ENCODE peak calls at places on chromosomes 7 and 10, in four cellular contexts. One of them, this sample, is unnamed.

GRCh38 chr10:106615081-106615480 is 549.4 kb downstream of the SORCS1 start:
- DNase-seq in ovary: no peak
- DNase-seq in uterus: no peak
- DNase-seq in HCT116: no peak
- DNase-seq in this sample: no peak

GRCh38 chr10:101749033-101749432 is 26.9 kb downstream of the FGF8 start:
- DNase-seq in ovary: no peak
- DNase-seq in uterus: no peak
- DNase-seq in HCT116: peak; percentile 10
- DNase-seq in this sample: no peak

GRCh38 chr10:77149001-77149400 is 488.6 kb downstream of the KCNMA1 start:
- DNase-seq in ovary: no peak
- DNase-seq in uterus: no peak
- DNase-seq in HCT116: no peak
- DNase-seq in this sample: no peak

GRCh38 chr10:72353028-72353962 is 1.4 kb downstream of the DNAJB12 start:
- DNase-seq in ovary: no peak
- DNase-seq in uterus: no peak
- DNase-seq in HCT116: no peak
- DNase-seq in this sample: no peak

GRCh38 chr10:34254596-34254995 is 560.5 kb downstream of the PARD3 start:
- DNase-seq in ovary: no peak
- DNase-seq in uterus: no peak
- DNase-seq in HCT116: peak; percentile 29
- DNase-seq in this sample: no peak

GRCh38 chr10:18043148-18043547 is 91.4 kb downstream of the SLC39A12 start:
- DNase-seq in ovary: no peak
- DNase-seq in uterus: no peak
- DNase-seq in HCT116: no peak
- DNase-seq in this sample: no peak

GRCh38 chr7:28619256-28619655 is 206.9 kb downstream of the CREB5 start:
- DNase-seq in ovary: no peak
- DNase-seq in uterus: no peak
- DNase-seq in HCT116: no peak
- DNase-seq in this sample: no peak

GRCh38 chr7:127486654-127487053 is 94.1 kb upstream of the ZNF800 start:
- DNase-seq in ovary: no peak
- DNase-seq in uterus: no peak
- DNase-seq in HCT116: no peak
- DNase-seq in this sample: no peak

GRCh38 chr7:51012569-51013217 is 230.0 kb upstream of the GRB10 start:
- DNase-seq in ovary: no peak
- DNase-seq in uterus: no peak
- DNase-seq in HCT116: no peak
- DNase-seq in this sample: no peak

GRCh38 chr7:47610506-47611044 is 28.7 kb upstream of the TNS3 start:
- DNase-seq in ovary: no peak
- DNase-seq in uterus: no peak
- DNase-seq in HCT116: no peak
- DNase-seq in this sample: peak; percentile 52

GRCh38 chr10:97531401-97531985 is 32.8 kb downstream of the UBTD1 start:
- DNase-seq in ovary: no peak
- DNase-seq in uterus: no peak
- DNase-seq in HCT116: no peak
- DNase-seq in this sample: no peak

GRCh38 chr10:96491303-96491702 is 22.4 kb downstream of the TLL2 start:
- DNase-seq in ovary: no peak
- DNase-seq in uterus: no peak
- DNase-seq in HCT116: no peak
- DNase-seq in this sample: no peak

GRCh38 chr10:1608408-1609037 is 128.8 kb downstream of the ADARB2 start:
- DNase-seq in ovary: no peak
- DNase-seq in uterus: no peak
- DNase-seq in HCT116: no peak
- DNase-seq in this sample: no peak

GRCh38 chr10:62540389-62540788 is 166.2 kb downstream of the ZNF365 start:
- DNase-seq in ovary: no peak
- DNase-seq in uterus: no peak
- DNase-seq in HCT116: no peak
- DNase-seq in this sample: no peak

GRCh38 chr7:91789558-91789957 is 90.9 kb downstream of the MTERF1 start:
- DNase-seq in ovary: no peak
- DNase-seq in uterus: no peak
- DNase-seq in HCT116: no peak
- DNase-seq in this sample: no peak

GRCh38 chr10:122814493-122814892 is 31.2 kb downstream of the CUZD1 start:
- DNase-seq in ovary: no peak
- DNase-seq in uterus: no peak
- DNase-seq in HCT116: no peak
- DNase-seq in this sample: no peak

GRCh38 chr7:94980418-94981142 is 73.2 kb downstream of the PPP1R9A start:
- DNase-seq in ovary: no peak
- DNase-seq in uterus: no peak
- DNase-seq in HCT116: no peak
- DNase-seq in this sample: no peak

GRCh38 chr10:97719602-97720001 is 6.1 kb downstream of the MARVELD1 start:
- DNase-seq in ovary: no peak
- DNase-seq in uterus: no peak
- DNase-seq in HCT116: no peak
- DNase-seq in this sample: no peak

GRCh38 chr7:136693166-136694119 is 175.0 kb upstream of the CHRM2 start:
- DNase-seq in ovary: no peak
- DNase-seq in uterus: no peak
- DNase-seq in HCT116: no peak
- DNase-seq in this sample: no peak

GRCh38 chr7:28986028-28986427 is 27.9 kb upstream of the TRIL start:
- DNase-seq in ovary: no peak
- DNase-seq in uterus: no peak
- DNase-seq in HCT116: no peak
- DNase-seq in this sample: no peak

GRCh38 chr7:121366852-121367431 is 29.2 kb downstream of the FAM3C start:
- DNase-seq in ovary: no peak
- DNase-seq in uterus: peak; percentile 24
- DNase-seq in HCT116: no peak
- DNase-seq in this sample: no peak

GRCh38 chr10:109966961-109967738 is 40.6 kb upstream of the ADD3 start:
- DNase-seq in ovary: no peak
- DNase-seq in uterus: no peak
- DNase-seq in HCT116: no peak
- DNase-seq in this sample: peak; percentile 52

DNA sequence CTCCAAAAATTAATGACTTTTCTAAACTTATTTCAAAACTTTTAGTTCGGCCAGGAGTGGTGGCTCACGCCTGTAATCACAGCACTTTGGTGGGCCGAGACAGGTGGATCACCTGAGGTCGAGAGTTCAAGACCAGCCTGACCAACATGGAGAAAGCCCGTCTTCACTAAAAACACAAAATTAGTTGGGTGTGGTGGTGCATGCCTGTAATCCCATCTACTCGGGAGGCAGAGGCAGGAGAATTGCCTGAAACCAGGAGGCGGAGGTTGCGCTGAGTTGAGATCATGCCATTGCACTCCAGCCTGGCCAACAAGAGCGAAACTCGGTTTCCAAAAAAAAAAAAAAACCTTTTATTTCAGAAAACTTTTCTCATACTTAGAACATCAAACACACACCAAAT is 8.3 kb downstream of the NAMPT start:
- DNase-seq in ovary: no peak
- DNase-seq in uterus: no peak
- DNase-seq in HCT116: no peak
- DNase-seq in this sample: no peak
- TF ChIP-seq POLR2A in ovary: no peak
- TF ChIP-seq POLR2A in uterus: no peak
- TF ChIP-seq POLR2A in HCT116: no peak
- TF ChIP-seq POLR2A in this sample: no peak

DNA sequence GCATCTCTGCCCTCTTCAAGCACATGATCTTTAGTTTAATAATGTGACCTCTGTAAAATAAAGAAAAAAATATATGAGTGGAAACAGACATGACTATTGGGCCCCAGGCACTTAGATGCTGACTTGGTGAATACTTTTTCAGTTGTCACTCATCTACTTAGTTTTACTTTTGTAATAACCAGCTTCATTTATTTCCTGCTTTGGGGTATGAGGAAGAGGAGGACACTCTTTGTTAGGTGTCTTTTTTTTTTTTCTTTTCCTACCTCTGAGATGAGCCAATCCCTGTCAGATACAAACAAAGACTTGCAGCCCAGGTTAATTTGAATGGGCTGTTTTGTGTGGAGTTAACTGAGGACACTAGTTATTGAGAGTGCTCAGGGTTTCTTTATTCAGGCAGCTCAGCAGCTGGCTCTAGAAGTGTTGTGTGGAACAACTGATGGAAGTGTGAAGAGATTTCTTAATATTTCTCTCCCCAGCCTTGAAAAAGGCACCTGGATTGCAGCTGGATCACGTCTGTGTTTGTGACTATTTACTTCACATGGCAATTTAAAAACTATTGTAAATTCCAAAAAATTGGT is 333.6 kb downstream of the LRMDA start:
- DNase-seq in ovary: no peak
- DNase-seq in uterus: no peak
- DNase-seq in HCT116: no peak
- DNase-seq in this sample: no peak
- TF ChIP-seq POLR2A in ovary: no peak
- TF ChIP-seq POLR2A in uterus: no peak
- TF ChIP-seq POLR2A in HCT116: no peak
- TF ChIP-seq POLR2A in this sample: no peak

DNA sequence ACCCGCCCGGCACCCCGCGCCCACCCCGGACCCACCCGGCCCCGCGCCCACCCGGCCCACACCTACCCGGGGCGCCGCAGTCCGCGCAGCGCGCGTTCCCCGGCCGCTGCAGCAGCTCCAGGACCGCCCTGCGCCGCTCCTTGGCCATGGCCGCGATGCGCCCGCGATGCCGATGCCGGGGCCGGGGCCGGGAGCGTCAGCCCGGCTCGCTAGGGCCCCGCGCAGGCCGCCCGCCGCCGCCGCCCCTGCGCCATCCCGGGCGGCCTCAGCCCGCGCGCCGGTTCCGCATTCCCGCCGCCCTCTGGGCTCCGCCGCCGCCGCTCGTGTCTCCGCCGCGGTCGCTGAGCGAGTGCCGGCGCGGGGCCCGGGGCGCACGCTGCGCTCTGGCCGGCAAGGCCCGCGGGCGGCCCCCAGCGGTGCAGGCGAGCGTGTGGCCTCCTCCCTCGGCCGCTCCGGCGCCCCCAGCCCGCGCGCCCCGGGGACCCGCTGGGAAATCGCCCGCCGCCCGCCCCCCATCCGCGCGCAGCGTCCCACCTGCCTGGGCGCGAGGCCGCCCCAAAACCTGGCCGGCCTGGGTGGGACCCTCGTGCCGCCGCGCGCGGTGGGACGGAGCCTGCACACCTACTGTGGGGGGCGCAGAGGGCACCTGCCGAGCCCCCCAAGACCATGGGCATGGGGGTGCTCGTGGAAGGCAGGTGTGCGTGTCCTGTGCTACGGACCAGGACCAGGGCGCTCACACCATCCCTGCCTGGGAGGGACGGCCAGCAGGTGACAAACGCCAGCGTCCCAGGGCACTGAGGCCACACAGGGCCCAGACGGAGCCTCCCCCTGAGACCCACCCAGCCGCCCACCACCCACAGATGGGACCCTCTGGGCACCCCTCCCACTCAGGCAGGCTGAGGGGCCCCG is at the start of gene ADAP1:
- DNase-seq in ovary: no peak
- DNase-seq in uterus: peak; percentile 7
- DNase-seq in HCT116: no peak
- DNase-seq in this sample: peak; percentile 56
- TF ChIP-seq POLR2A in ovary: no peak
- TF ChIP-seq POLR2A in uterus: no peak
- TF ChIP-seq POLR2A in HCT116: no peak
- TF ChIP-seq POLR2A in this sample: no peak

GRCh38 chr7:1503816-1504775 is at the start of gene INTS1:
- DNase-seq in ovary: peak; percentile 87
- DNase-seq in uterus: peak; percentile 88
- DNase-seq in HCT116: peak; percentile 90
- DNase-seq in this sample: peak; percentile 95
- TF ChIP-seq POLR2A in ovary: peak; percentile 45
- TF ChIP-seq POLR2A in uterus: peak; percentile 40
- TF ChIP-seq POLR2A in HCT116: peak; percentile 54
- TF ChIP-seq POLR2A in this sample: peak; percentile 83

DNA sequence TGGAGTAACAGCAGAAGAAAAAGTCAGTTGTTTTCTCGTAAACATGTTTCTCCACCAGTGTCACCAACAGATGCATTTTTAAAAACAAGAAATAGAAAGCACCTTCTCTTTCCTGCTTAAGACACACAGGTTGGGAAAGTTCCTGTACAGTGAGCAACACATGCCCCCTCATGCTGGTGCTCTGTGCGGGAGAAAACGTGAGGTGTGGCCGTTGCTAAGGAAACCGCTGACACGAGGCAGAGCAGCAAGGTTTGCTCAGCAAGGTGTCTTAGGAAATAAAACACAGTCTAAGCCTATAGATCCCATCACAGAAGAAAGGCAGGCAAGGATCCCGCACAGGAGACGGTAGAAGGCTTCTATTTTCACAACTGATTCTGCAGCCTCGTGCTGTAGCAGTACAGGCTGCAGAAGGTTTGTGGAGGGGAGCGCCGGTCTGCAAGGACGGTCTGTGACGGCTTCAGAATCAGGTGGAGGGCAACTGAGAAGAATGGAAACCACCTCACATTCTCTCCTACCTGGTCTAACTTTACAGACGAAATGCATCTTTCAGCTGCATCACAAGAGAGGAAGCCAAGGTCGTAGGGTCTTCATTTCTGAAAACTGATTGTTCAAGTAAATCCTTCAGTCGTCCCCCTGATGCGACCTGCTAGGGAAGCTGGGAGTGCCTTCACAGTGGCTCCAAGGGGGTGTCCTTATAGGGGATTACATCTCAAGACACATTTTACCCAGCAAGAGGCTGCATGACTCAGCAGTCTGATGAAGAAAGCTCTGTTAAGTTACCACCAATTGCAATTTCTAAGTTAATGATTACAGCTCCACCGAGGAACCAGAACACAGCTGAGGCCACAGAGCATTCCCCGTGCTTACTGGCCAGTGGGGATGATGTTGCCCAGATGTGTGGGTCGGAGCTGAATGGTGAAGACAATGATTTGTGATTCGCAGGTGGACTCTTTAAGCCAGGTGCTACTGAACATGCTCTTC is 150.7 kb upstream of the KLF14 start:
- DNase-seq in ovary: no peak
- DNase-seq in uterus: no peak
- DNase-seq in HCT116: no peak
- DNase-seq in this sample: no peak
- TF ChIP-seq POLR2A in ovary: no peak
- TF ChIP-seq POLR2A in uterus: no peak
- TF ChIP-seq POLR2A in HCT116: no peak
- TF ChIP-seq POLR2A in this sample: no peak

This sample was measured in heart left ventricle.